ENCODE peak calls at places on chromosome 1, in nine cellular contexts. O is heart left ventricle, X is MCF 10A, S is K562, C is WERI-Rb-1, L is neural crest cell, Y is activated B cell treated with CpG ODN at 0.5 μM for 24 hours, J is AG09319, A is prostate gland. T is an unnamed sample.

GRCh38 chr1:220797553-220797952 is 10.8 kb downstream of the MTARC1 start:
- DNase-seq in O (no peak), X (no peak), S (no peak), C (no peak), L (no peak), Y (no peak), J (no peak), A (no peak), T (no peak)

GRCh38 chr1:9127395-9128160 is 1.3 kb downstream of the GPR157 start:
- DNase-seq in O (no peak), X (peak; percentile 20), S (no peak), C (no peak), L (no peak), Y (no peak), J (no peak), A (no peak), T (no peak)

GRCh38 chr1:230079211-230079590 is 12.2 kb downstream of the GALNT2 start:
- DNase-seq in O (no peak), X (no peak), S (no peak), C (no peak), L (no peak), Y (no peak), J (no peak), A (no peak), T (no peak)

GRCh38 chr1:201656670-201657032 is 117.7 kb downstream of the NAV1 start:
- DNase-seq in O (no peak), X (no peak), S (no peak), C (no peak), L (no peak), Y (no peak), J (no peak), A (no peak), T (no peak)

GRCh38 chr1:62356257-62356835 is 37.1 kb upstream of the KANK4 start:
- DNase-seq in O (no peak), X (peak; percentile 92), S (no peak), C (no peak), L (no peak), Y (no peak), J (peak; percentile 18), A (no peak), T (no peak)

GRCh38 chr1:43274125-43274803 is 4.5 kb downstream of the TMEM125 start:
- DNase-seq in O (no peak), X (peak; percentile 24), S (no peak), C (no peak), L (no peak), Y (no peak), J (no peak), A (no peak), T (no peak)

GRCh38 chr1:183244466-183244865 is 58.4 kb downstream of the LAMC2 start:
- DNase-seq in O (peak; percentile 49), X (peak; percentile 91), S (no peak), C (no peak), L (no peak), Y (no peak), J (peak; percentile 87), A (no peak), T (peak; percentile 55)

GRCh38 chr1:10958614-10959013 is 53.8 kb upstream of the TARDBP start:
- DNase-seq in O (no peak), X (no peak), S (no peak), C (no peak), L (no peak), Y (no peak), J (no peak), A (no peak), T (no peak)

GRCh38 chr1:218421531-218421930 is 76.4 kb downstream of the TGFB2 start:
- DNase-seq in O (no peak), X (no peak), S (no peak), C (no peak), L (no peak), Y (no peak), J (no peak), A (no peak), T (no peak)

GRCh38 chr1:160127381-160127780 is 11.8 kb downstream of the ATP1A2 start:
- DNase-seq in O (no peak), X (no peak), S (no peak), C (no peak), L (no peak), Y (no peak), J (no peak), A (no peak), T (no peak)

GRCh38 chr1:225999912-226000337 is 782 bp upstream of the SDE2 start:
- DNase-seq in O (no peak), X (no peak), S (peak; percentile 38), C (no peak), L (no peak), Y (no peak), J (no peak), A (no peak), T (no peak)

GRCh38 chr1:190478193-190479007 is 736 bp upstream of the BRINP3 start:
- DNase-seq in O (no peak), X (peak; percentile 64), S (no peak), C (no peak), L (peak; percentile 22), Y (no peak), J (no peak), A (peak; percentile 12), T (no peak)

GRCh38 chr1:246121533-246121932 is 385.5 kb downstream of the SMYD3 start:
- DNase-seq in O (no peak), X (no peak), S (no peak), C (no peak), L (no peak), Y (no peak), J (no peak), A (no peak), T (no peak)

GRCh38 chr1:246113555-246114095 is 393.5 kb downstream of the SMYD3 start:
- DNase-seq in O (no peak), X (no peak), S (peak; percentile 23), C (no peak), L (no peak), Y (no peak), J (no peak), A (no peak), T (no peak)

GRCh38 chr1:246114369-246114768 is 392.7 kb downstream of the SMYD3 start:
- DNase-seq in O (no peak), X (no peak), S (no peak), C (no peak), L (no peak), Y (no peak), J (no peak), A (no peak), T (no peak)

GRCh38 chr1:246122071-246122470 is 385.0 kb downstream of the SMYD3 start:
- DNase-seq in O (no peak), X (no peak), S (no peak), C (no peak), L (no peak), Y (no peak), J (no peak), A (no peak), T (no peak)

GRCh38 chr1:246117066-246117791 is 389.9 kb downstream of the SMYD3 start:
- DNase-seq in O (peak; percentile 12), X (peak; percentile 61), S (peak; percentile 56), C (peak; percentile 7), L (no peak), Y (no peak), J (peak; percentile 20), A (no peak), T (no peak)
- TF ChIP-seq CTCF in O (peak; percentile 62), X (peak; percentile 45), S (peak; percentile 74), C (peak; percentile 29), L (peak; percentile 60), Y (no peak), J (peak; percentile 60), A (peak; percentile 31), T (no peak)

DNA sequence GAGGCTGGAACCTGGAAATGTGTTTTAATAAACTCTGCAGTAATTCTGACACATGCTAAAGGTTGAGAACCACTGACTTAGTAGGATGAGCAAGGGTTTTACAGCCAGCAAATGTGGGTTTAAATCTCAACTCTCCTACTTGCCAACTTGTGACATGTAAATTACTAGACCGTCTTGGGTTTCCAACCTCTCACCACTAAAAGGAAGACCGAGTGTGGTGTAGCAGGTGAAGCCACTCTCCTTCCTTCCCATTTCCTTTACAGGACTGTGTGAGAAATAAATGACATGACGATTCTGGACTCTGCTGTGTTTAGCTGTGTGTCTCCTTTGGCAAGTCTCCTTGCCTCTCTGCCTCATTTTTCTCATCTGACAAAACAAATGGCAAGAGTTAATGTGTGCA is 49.5 kb upstream of the DNAJC6 start:
- DNase-seq in O (no peak), X (no peak), S (no peak), C (no peak), L (no peak), Y (no peak), J (no peak), A (no peak), T (no peak)
- TF ChIP-seq CTCF in O (no peak), X (no peak), S (no peak), C (no peak), L (no peak), Y (no peak), J (no peak), A (no peak), T (no peak)

GRCh38 chr1:26190373-26190987 is at the start of gene CATSPER4:
- DNase-seq in O (no peak), X (peak; percentile 17), S (peak; percentile 73), C (peak; percentile 74), L (no peak), Y (no peak), J (no peak), A (no peak), T (no peak)
- TF ChIP-seq CTCF in O (no peak), X (no peak), S (peak; percentile 82), C (peak; percentile 53), L (peak; percentile 36), Y (no peak), J (peak; percentile 8), A (no peak), T (no peak)

GRCh38 chr1:85315789-85316188 is 39.4 kb upstream of the BCL10 start:
- DNase-seq in O (peak; percentile 52), X (no peak), S (no peak), C (no peak), L (no peak), Y (no peak), J (no peak), A (no peak), T (no peak)

GRCh38 chr1:85319488-85319887 is 43.1 kb upstream of the BCL10 start:
- DNase-seq in O (no peak), X (no peak), S (no peak), C (no peak), L (no peak), Y (no peak), J (no peak), A (no peak), T (no peak)

GRCh38 chr1:85316324-85316723 is 39.9 kb upstream of the BCL10 start:
- DNase-seq in O (no peak), X (no peak), S (no peak), C (no peak), L (no peak), Y (no peak), J (no peak), A (no peak), T (no peak)

GRCh38 chr1:85318217-85318616 is 41.8 kb upstream of the BCL10 start:
- DNase-seq in O (no peak), X (no peak), S (no peak), C (no peak), L (no peak), Y (no peak), J (no peak), A (no peak), T (no peak)

DNA sequence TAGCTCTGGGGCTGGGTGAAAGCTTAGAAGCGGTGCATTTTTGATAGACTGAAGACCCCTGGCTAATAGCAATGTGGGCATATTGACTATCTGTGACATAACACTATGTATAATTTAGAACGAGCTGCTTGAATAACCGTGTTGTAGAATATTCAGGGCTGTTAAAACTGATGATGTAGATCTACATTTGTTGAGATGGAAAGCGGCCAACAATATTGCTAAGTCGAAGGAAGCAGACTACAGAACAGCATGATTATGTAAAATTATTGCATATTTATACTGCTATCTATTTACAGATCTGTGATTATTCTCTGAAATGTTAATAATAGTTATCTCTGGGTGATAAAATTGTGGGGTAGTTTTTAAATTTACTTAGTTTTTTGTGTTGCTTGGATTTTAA is 41.1 kb upstream of the BCL10 start:
- DNase-seq in O (no peak), X (no peak), S (no peak), C (no peak), L (no peak), Y (no peak), J (no peak), A (no peak), T (no peak)
- TF ChIP-seq CTCF in O (no peak), X (no peak), S (no peak), C (no peak), L (no peak), Y (no peak), J (no peak), A (no peak), T (no peak)